ENCODE peak calls at places on chromosomes 16 and 17, in eight cellular contexts. One of them, this sample, is unnamed.

GRCh38 chr16:9567674-9568073 is 476.2 kb downstream of the HAPSTR1 start:
- DNase-seq in gastrocnemius medialis: no peak
- DNase-seq in mucosa of descending colon: no peak
- DNase-seq in small intestine: no peak
- DNase-seq in mammary epithelial cell: no peak
- DNase-seq in stomach: no peak
- DNase-seq in H7: no peak
- DNase-seq in OCI-LY7: no peak
- DNase-seq in this sample: no peak

GRCh38 chr16:50323335-50324011 is 45.3 kb downstream of the BRD7 start:
- DNase-seq in small intestine: peak
- DNase-seq in H7: no peak
- DNase-seq in mucosa of descending colon: no peak
- DNase-seq in stomach: no peak
- DNase-seq in OCI-LY7: no peak
- DNase-seq in gastrocnemius medialis: no peak
- DNase-seq in mammary epithelial cell: no peak
- DNase-seq in this sample: no peak

GRCh38 chr16:55668337-55669281 is 12.8 kb downstream of the SLC6A2 start:
- DNase-seq in small intestine: no peak
- DNase-seq in H7: no peak
- DNase-seq in stomach: no peak
- DNase-seq in mammary epithelial cell: peak
- DNase-seq in mucosa of descending colon: no peak
- DNase-seq in OCI-LY7: no peak
- DNase-seq in gastrocnemius medialis: peak
- DNase-seq in this sample: no peak

GRCh38 chr16:89643769-89644300 is 13.7 kb downstream of the CHMP1A start:
- DNase-seq in gastrocnemius medialis: no peak
- DNase-seq in H7: no peak
- DNase-seq in OCI-LY7: no peak
- DNase-seq in mammary epithelial cell: no peak
- DNase-seq in small intestine: no peak
- DNase-seq in stomach: no peak
- DNase-seq in mucosa of descending colon: no peak
- DNase-seq in this sample: no peak

GRCh38 chr16:68356249-68356918 is 45.6 kb downstream of the PRMT7 start:
- DNase-seq in H7: peak
- DNase-seq in mammary epithelial cell: no peak
- DNase-seq in gastrocnemius medialis: no peak
- DNase-seq in stomach: no peak
- DNase-seq in mucosa of descending colon: peak
- DNase-seq in OCI-LY7: peak
- DNase-seq in small intestine: peak
- DNase-seq in this sample: peak

GRCh38 chr17:76866774-76867577 is 1.2 kb upstream of the MGAT5B start:
- DNase-seq in mucosa of descending colon: no peak
- DNase-seq in H7: no peak
- DNase-seq in stomach: no peak
- DNase-seq in gastrocnemius medialis: no peak
- DNase-seq in small intestine: no peak
- DNase-seq in OCI-LY7: no peak
- DNase-seq in mammary epithelial cell: peak
- DNase-seq in this sample: no peak

GRCh38 chr16:67528870-67529638 is 425 bp downstream of the RIPOR1 start:
- DNase-seq in mucosa of descending colon: peak
- DNase-seq in mammary epithelial cell: peak
- DNase-seq in gastrocnemius medialis: no peak
- DNase-seq in small intestine: no peak
- DNase-seq in OCI-LY7: peak
- DNase-seq in stomach: no peak
- DNase-seq in H7: peak
- DNase-seq in this sample: no peak

GRCh38 chr17:80851277-80851925 is 140.2 kb upstream of the CHMP6 start:
- DNase-seq in gastrocnemius medialis: no peak
- DNase-seq in H7: no peak
- DNase-seq in small intestine: no peak
- DNase-seq in mammary epithelial cell: no peak
- DNase-seq in stomach: no peak
- DNase-seq in OCI-LY7: no peak
- DNase-seq in mucosa of descending colon: no peak
- DNase-seq in this sample: no peak

GRCh38 chr16:19884021-19884485 is 595 bp downstream of the GPRC5B start:
- DNase-seq in mucosa of descending colon: peak
- DNase-seq in stomach: peak
- DNase-seq in gastrocnemius medialis: no peak
- DNase-seq in H7: peak
- DNase-seq in mammary epithelial cell: no peak
- DNase-seq in OCI-LY7: no peak
- DNase-seq in small intestine: no peak
- DNase-seq in this sample: no peak

GRCh38 chr16:84246679-84247077 is 6.9 kb upstream of the KCNG4 start:
- DNase-seq in OCI-LY7: no peak
- DNase-seq in mucosa of descending colon: no peak
- DNase-seq in H7: peak
- DNase-seq in small intestine: no peak
- DNase-seq in mammary epithelial cell: no peak
- DNase-seq in stomach: no peak
- DNase-seq in gastrocnemius medialis: no peak
- DNase-seq in this sample: no peak

DNA sequence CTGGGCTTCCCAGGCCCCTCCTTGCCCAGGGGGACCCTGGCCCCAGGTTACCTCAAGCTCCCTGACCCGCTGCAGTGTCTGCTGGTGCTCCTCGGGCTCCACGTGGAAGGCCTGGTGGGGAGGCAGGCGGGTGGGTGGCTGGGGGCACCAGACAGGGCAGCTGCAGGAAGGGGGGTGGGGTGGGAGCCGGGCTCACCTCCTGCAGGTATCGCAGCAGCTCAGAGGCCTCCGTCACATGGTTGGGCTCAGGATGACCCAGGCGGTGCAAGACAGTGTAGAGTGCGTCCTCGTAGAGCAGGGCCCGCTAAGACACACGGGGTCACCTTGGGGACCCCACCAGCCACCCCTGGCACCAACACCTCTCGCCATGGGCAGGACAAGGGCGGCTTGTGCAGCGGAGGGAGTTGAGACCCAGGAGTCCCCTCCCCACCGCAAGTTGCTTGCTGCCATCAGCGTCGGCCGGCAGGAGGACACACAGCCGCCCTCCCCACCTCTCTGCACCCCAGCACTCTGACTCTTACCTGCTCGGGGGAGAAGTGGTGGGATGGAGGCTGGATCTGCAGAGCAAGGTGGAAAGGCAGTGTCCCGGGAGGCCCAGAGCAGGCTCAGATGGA is 1.1 kb downstream of the UNC13D start:
- DNase-seq in small intestine: no peak
- DNase-seq in stomach: no peak
- DNase-seq in OCI-LY7: no peak
- DNase-seq in H7: no peak
- DNase-seq in gastrocnemius medialis: no peak
- DNase-seq in mammary epithelial cell: no peak
- DNase-seq in mucosa of descending colon: no peak
- DNase-seq in this sample: no peak
- H3K4me3 ChIP-seq in small intestine: peak
- H3K4me3 ChIP-seq in stomach: peak
- H3K4me3 ChIP-seq in OCI-LY7: peak
- H3K4me3 ChIP-seq in H7: no peak
- H3K4me3 ChIP-seq in gastrocnemius medialis: peak
- H3K4me3 ChIP-seq in mammary epithelial cell: no peak
- H3K4me3 ChIP-seq in mucosa of descending colon: peak
- H3K4me3 ChIP-seq in this sample: peak

DNA sequence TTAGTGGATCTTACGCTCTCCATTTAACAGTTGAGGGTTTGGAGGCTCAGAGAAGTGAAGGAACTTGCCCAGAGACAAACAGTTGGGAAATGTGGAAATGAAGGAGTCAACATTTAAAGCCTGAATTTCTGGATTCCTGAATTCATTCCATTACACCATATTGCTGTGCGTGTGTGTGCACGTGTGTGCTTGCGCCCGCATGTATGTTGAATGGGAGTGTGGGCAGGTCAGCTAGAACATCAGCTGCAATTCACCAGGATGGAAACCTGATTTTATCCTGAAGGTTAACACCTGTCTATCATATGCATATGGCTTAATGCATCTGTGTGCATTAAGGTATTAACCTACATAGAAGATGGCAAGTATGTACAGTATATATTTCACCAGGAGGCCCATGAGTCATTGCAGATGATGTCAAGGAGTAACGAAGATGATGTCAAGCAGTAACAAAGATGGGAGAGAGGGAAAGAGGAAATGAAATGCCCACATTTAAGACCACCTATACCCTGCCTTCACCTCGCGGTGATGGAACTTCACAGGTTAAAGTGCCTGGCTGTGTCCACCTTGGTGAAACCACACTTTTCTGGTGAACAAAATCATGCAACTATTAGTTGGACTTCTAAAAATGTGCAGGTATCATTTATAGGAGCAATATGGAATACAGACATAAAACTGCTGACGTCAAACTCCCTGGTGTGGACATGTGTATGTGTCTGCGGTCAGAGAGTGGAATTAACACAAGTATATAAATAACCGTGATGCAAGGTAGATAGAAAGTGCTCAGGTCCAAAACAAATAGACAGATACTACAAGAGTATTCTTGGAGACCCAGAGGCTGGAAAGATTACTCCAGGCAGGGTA is 832 bp upstream of the ADAP2 start:
- DNase-seq in OCI-LY7: no peak
- DNase-seq in mucosa of descending colon: no peak
- DNase-seq in gastrocnemius medialis: no peak
- DNase-seq in mammary epithelial cell: no peak
- DNase-seq in H7: no peak
- DNase-seq in small intestine: no peak
- DNase-seq in stomach: no peak
- DNase-seq in this sample: no peak
- H3K4me3 ChIP-seq in OCI-LY7: no peak
- H3K4me3 ChIP-seq in mucosa of descending colon: no peak
- H3K4me3 ChIP-seq in gastrocnemius medialis: peak
- H3K4me3 ChIP-seq in mammary epithelial cell: no peak
- H3K4me3 ChIP-seq in H7: no peak
- H3K4me3 ChIP-seq in small intestine: no peak
- H3K4me3 ChIP-seq in stomach: peak
- H3K4me3 ChIP-seq in this sample: no peak

GRCh38 chr17:3472137-3472536 is 518 bp upstream of the SPATA22 start:
- DNase-seq in H7: peak
- DNase-seq in stomach: no peak
- DNase-seq in mammary epithelial cell: no peak
- DNase-seq in mucosa of descending colon: no peak
- DNase-seq in small intestine: no peak
- DNase-seq in OCI-LY7: no peak
- DNase-seq in gastrocnemius medialis: no peak
- DNase-seq in this sample: no peak

GRCh38 chr17:3471599-3471998 is at the start of gene SPATA22:
- DNase-seq in H7: no peak
- DNase-seq in mucosa of descending colon: no peak
- DNase-seq in mammary epithelial cell: no peak
- DNase-seq in small intestine: no peak
- DNase-seq in OCI-LY7: no peak
- DNase-seq in stomach: no peak
- DNase-seq in gastrocnemius medialis: no peak
- DNase-seq in this sample: no peak

GRCh38 chr17:3474212-3474611 is 1.6 kb upstream of the ASPA start:
- DNase-seq in H7: no peak
- DNase-seq in stomach: no peak
- DNase-seq in gastrocnemius medialis: no peak
- DNase-seq in mucosa of descending colon: no peak
- DNase-seq in mammary epithelial cell: no peak
- DNase-seq in OCI-LY7: no peak
- DNase-seq in small intestine: peak
- DNase-seq in this sample: no peak

GRCh38 chr17:3475812-3476686 is at the start of gene ASPA:
- DNase-seq in OCI-LY7: no peak
- DNase-seq in gastrocnemius medialis: no peak
- DNase-seq in mucosa of descending colon: no peak
- DNase-seq in small intestine: peak
- DNase-seq in mammary epithelial cell: peak
- DNase-seq in stomach: no peak
- DNase-seq in H7: no peak
- DNase-seq in this sample: no peak

DNA sequence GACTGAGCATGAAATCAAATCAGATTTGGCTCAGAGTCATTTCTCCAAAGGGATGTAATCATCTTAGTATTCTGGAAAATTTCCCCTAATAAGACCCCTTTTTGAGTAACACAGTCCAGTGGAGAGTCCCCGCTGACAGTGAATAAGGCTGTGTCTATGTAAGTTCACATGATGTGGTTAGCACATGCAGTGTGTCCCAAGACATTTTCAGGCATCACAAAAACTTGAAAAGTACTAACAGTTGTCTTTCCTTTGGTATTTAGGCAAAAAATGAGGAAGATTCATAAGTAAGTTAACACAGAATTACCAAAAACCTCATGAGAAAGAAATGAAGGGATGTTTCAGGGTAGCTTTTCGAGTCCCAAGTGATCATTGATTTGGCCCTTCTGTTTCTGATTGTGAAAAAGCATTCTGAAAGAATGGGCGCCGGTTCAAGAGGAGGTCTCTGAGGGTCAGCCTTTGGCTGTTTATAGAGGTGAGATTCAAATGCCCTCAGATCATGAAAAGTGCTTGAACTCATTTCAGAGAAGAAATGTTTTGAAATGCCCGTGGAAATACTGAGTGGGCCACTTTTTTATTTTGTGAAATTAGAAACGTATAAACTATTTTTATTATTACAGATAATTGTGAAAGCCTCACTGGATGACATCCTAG is 515 bp upstream of the ASPA start:
- DNase-seq in OCI-LY7: no peak
- DNase-seq in gastrocnemius medialis: no peak
- DNase-seq in stomach: no peak
- DNase-seq in small intestine: no peak
- DNase-seq in mammary epithelial cell: no peak
- DNase-seq in mucosa of descending colon: no peak
- DNase-seq in H7: no peak
- DNase-seq in this sample: no peak
- H3K4me3 ChIP-seq in OCI-LY7: no peak
- H3K4me3 ChIP-seq in gastrocnemius medialis: peak
- H3K4me3 ChIP-seq in stomach: no peak
- H3K4me3 ChIP-seq in small intestine: no peak
- H3K4me3 ChIP-seq in mammary epithelial cell: no peak
- H3K4me3 ChIP-seq in mucosa of descending colon: no peak
- H3K4me3 ChIP-seq in H7: no peak
- H3K4me3 ChIP-seq in this sample: no peak

GRCh38 chr17:21194210-21194609 is 19.8 kb downstream of the TMEM11 start:
- DNase-seq in mucosa of descending colon: no peak
- DNase-seq in OCI-LY7: no peak
- DNase-seq in H7: no peak
- DNase-seq in mammary epithelial cell: no peak
- DNase-seq in gastrocnemius medialis: no peak
- DNase-seq in small intestine: peak
- DNase-seq in stomach: no peak
- DNase-seq in this sample: no peak
- H3K4me3 ChIP-seq in mucosa of descending colon: no peak
- H3K4me3 ChIP-seq in OCI-LY7: no peak
- H3K4me3 ChIP-seq in H7: no peak
- H3K4me3 ChIP-seq in mammary epithelial cell: no peak
- H3K4me3 ChIP-seq in gastrocnemius medialis: no peak
- H3K4me3 ChIP-seq in small intestine: no peak
- H3K4me3 ChIP-seq in stomach: no peak
- H3K4me3 ChIP-seq in this sample: no peak

GRCh38 chr17:42563950-42564349 is 2.0 kb downstream of the COASY start:
- DNase-seq in stomach: no peak
- DNase-seq in mucosa of descending colon: no peak
- DNase-seq in mammary epithelial cell: no peak
- DNase-seq in H7: no peak
- DNase-seq in gastrocnemius medialis: no peak
- DNase-seq in small intestine: no peak
- DNase-seq in OCI-LY7: no peak
- DNase-seq in this sample: no peak
- H3K4me3 ChIP-seq in stomach: no peak
- H3K4me3 ChIP-seq in mucosa of descending colon: no peak
- H3K4me3 ChIP-seq in mammary epithelial cell: no peak
- H3K4me3 ChIP-seq in H7: no peak
- H3K4me3 ChIP-seq in gastrocnemius medialis: peak
- H3K4me3 ChIP-seq in small intestine: no peak
- H3K4me3 ChIP-seq in OCI-LY7: peak
- H3K4me3 ChIP-seq in this sample: no peak

This sample was measured in Jurkat, Clone E6-1.